ENCODE peak calls at places on chromosomes 13 and 19, in six cellular contexts. O is left ventricle myocardium inferior, N is AG04450, L is tibial nerve, F is upper lobe of right lung, U is left lung. D is an unnamed sample. For H3K9me3, the result is how much of the 10 kb centered on the place peaks cover.

GRCh38 chr19:16297575-16298178 is 26.9 kb upstream of the KLF2 start:
- DNase-seq in O (no peak), N (no peak), L (no peak), F (no peak), U (no peak), D (no peak)

GRCh38 chr19:49400034-49400433 is 12.0 kb downstream of the KASH5 start:
- DNase-seq in O (no peak), N (no peak), L (no peak), F (no peak), U (no peak), D (no peak)

GRCh38 chr19:42497492-42498226 is 30.6 kb downstream of the CEACAM1 start:
- DNase-seq in O (no peak), N (no peak), L (no peak), F (no peak), U (no peak), D (no peak)

GRCh38 chr13:50400930-50401553 is 385.8 kb downstream of the KCNRG start:
- DNase-seq in O (no peak), N (peak), L (no peak), F (no peak), U (no peak), D (no peak)

GRCh38 chr19:50231821-50232220 is 28.4 kb downstream of the MYH14 start:
- DNase-seq in O (no peak), N (no peak), L (no peak), F (no peak), U (no peak), D (no peak)

GRCh38 chr13:110546933-110547332 is 14.6 kb downstream of the RAB20 start:
- DNase-seq in O (peak), N (peak), L (peak), F (peak), U (peak), D (no peak)

GRCh38 chr13:51202477-51203046 is 19.6 kb upstream of the FAM124A start:
- DNase-seq in O (no peak), N (no peak), L (no peak), F (no peak), U (no peak), D (no peak)

GRCh38 chr13:94716016-94716415 is 3.7 kb upstream of the SOX21 start:
- DNase-seq in O (no peak), N (no peak), L (no peak), F (no peak), U (no peak), D (no peak)

GRCh38 chr13:99421271-99421670 is 80.0 kb upstream of the TM9SF2 start:
- DNase-seq in O (no peak), N (no peak), L (no peak), F (peak), U (peak), D (no peak)

GRCh38 chr19:15702590-15702930 is 25.3 kb upstream of the OR10H2 start:
- DNase-seq in O (peak), N (no peak), L (peak), F (peak), U (no peak), D (no peak)

GRCh38 chr19:33802801-33803200 is 6.1 kb downstream of the KCTD15 start:
- DNase-seq in O (no peak), N (no peak), L (no peak), F (no peak), U (no peak), D (no peak)

GRCh38 chr19:33804021-33804799 is 7.5 kb downstream of the KCTD15 start:
- DNase-seq in O (peak), N (no peak), L (peak), F (no peak), U (no peak), D (no peak)

GRCh38 chr19:10683064-10683426 is 18.2 kb upstream of the QTRT1 start:
- DNase-seq in O (no peak), N (no peak), L (no peak), F (no peak), U (peak), D (no peak)

GRCh38 chr13:21625366-21625765 is 21.4 kb upstream of the MICU2 start:
- DNase-seq in O (no peak), N (no peak), L (no peak), F (no peak), U (no peak), D (no peak)

GRCh38 chr13:95301135-95301946 is at the start of gene ABCC4:
- DNase-seq in O (peak), N (peak), L (peak), F (peak), U (peak), D (peak)

GRCh38 chr19:18321729-18322091 is 1.2 kb downstream of the LSM4 start:
- DNase-seq in O (no peak), N (no peak), L (no peak), F (no peak), U (no peak), D (no peak)

GRCh38 chr13:110538632-110539031 is 22.9 kb downstream of the RAB20 start:
- DNase-seq in O (peak), N (no peak), L (peak), F (no peak), U (no peak), D (no peak)

GRCh38 chr19:11580665-11581418 is 3.4 kb upstream of the ACP5 start:
- DNase-seq in O (no peak), N (no peak), L (no peak), F (no peak), U (no peak), D (no peak)

GRCh38 chr13:99208185-99208584 is 7.5 kb downstream of the UBAC2 start:
- DNase-seq in O (no peak), N (no peak), L (no peak), F (no peak), U (no peak), D (no peak)

GRCh38 chr19:14494910-14495677 is 833 bp downstream of the GIPC1 start:
- DNase-seq in O (no peak), N (no peak), L (no peak), F (no peak), U (no peak), D (no peak)

GRCh38 chr13:102724923-102725322 is 30.1 kb upstream of the METTL21C start:
- DNase-seq in O (no peak), N (no peak), L (no peak), F (no peak), U (no peak), D (no peak)

GRCh38 chr13:35720690-35721554 is 244.4 kb upstream of the MAB21L1 start:
- DNase-seq in O (no peak), N (no peak), L (peak), F (no peak), U (no peak), D (no peak)

GRCh38 chr13:22336460-22336859 is 665.6 kb downstream of the FGF9 start:
- DNase-seq in O (no peak), N (no peak), L (no peak), F (no peak), U (no peak), D (no peak)

GRCh38 chr19:3178377-3178972 is at the start of gene S1PR4:
- DNase-seq in O (no peak), N (no peak), L (no peak), F (peak), U (peak), D (peak)

GRCh38 chr13:39410089-39410901 is 192.7 kb downstream of the LHFPL6 start:
- DNase-seq in O (no peak), N (no peak), L (no peak), F (no peak), U (no peak), D (no peak)

GRCh38 chr13:34006011-34006410 is 188.1 kb downstream of the RFC3 start:
- DNase-seq in O (no peak), N (no peak), L (no peak), F (no peak), U (no peak), D (no peak)

GRCh38 chr13:80177327-80177726 is 163.6 kb downstream of the SPRY2 start:
- DNase-seq in O (no peak), N (no peak), L (no peak), F (no peak), U (no peak), D (no peak)

GRCh38 chr13:91270031-91270430 is 77.5 kb upstream of the MIR17HG start:
- DNase-seq in O (no peak), N (no peak), L (no peak), F (no peak), U (no peak), D (no peak)

GRCh38 chr13:20231839-20232555 is at the start of gene GJB6:
- DNase-seq in O (no peak), N (no peak), L (no peak), F (no peak), U (peak), D (no peak)

GRCh38 chr19:33767898-33768413 is 28.7 kb upstream of the KCTD15 start:
- DNase-seq in O (no peak), N (no peak), L (no peak), F (no peak), U (no peak), D (no peak)

DNA sequence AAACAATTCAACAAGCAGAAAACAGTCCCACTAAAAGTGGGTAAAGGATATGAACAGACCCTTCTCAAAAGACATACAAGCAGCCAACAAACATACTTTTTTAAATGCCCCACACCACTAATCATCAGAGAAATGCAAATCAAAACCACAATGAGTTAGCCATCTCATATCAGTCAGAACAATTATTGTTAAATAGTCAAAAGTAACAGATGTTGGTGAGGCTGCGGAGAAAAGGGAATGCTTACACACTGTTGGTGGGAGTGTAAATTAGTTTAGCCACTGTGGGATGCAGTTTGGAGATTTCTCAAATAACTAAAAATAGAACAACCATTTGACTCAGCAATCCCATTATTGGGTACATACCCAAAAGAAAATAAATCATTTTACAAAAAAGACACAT is 8.7 kb downstream of the ZNF529 start:
- DNase-seq in O (no peak), N (no peak), L (no peak), F (no peak), U (no peak), D (no peak)
- H3K9me3 ChIP-seq in O (half or more), N (half or more), L (half or more), F (half or more), U (under half), D (under half)

DNA sequence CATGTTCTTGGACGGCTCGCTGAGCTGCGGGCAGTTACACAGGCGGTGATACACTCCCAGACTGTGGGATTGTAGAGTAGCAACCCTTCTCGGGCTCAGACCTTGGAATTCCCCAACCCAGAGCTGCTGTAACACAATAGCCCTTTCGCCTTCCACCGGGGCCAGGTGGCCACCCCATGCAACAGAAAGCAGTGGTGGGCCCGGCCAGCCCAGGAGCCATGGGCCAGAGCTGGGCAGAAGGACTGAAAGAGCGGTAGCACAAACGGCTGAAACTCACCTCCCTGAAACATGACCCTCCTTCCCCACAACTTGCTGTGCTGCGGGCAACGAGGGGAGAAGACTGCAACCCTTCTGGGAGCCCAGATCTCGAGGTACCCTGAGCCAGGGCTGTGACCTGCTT is 429.0 kb downstream of the SLITRK1 start:
- DNase-seq in O (no peak), N (no peak), L (no peak), F (no peak), U (peak), D (no peak)
- H3K9me3 ChIP-seq in O (under half), N (under half), L (under half), F (under half), U (under half), D (under half)

DNA sequence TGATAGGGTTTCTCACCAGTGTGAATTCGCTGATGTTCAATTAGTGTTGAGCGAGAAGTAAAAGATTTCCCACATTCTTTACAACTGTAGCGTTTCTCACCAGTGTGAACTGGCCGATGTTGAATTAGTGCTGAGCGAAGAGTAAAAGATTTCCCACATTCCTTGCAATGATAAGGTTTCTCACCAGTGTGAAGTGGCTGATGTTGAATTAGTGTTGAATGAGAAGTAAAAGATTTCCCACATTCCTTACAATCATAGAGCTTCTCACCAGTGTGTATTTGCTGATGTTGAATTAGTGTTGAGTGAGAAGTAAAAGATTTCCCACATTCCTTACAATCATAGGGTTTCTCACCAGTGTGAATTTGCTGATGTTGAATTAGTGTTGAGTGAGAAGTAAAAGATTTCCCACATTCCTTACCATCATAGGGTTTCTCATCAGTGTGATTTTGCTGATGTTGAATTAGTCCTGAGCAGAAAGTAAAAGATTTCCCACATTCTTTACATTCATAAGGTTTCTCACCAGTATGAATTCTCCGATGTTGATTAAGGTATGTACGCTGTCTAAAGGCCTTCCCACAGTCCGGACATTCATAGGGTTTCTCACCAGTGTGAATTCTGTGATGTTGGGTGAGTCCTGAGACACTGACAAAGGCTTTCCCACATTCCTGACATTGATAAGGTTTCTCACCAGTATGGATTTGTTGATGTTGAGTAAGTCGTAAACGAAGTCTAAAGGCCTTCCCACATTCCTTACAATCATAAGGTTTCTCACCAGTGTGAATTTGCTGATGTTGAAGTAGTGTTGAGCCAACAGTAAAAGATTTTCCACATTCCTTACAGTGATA is 24.0 kb downstream of the ZNF850 start:
- DNase-seq in O (no peak), N (no peak), L (no peak), F (no peak), U (no peak), D (no peak)
- H3K9me3 ChIP-seq in O (half or more), N (half or more), L (half or more), F (half or more), U (under half), D (half or more)

GRCh38 chr19:36508325-36508724 is 19.0 kb upstream of the ZNF566 start:
- DNase-seq in O (no peak), N (no peak), L (no peak), F (no peak), U (no peak), D (no peak)
- H3K9me3 ChIP-seq in O (half or more), N (half or more), L (half or more), F (half or more), U (under half), D (under half)

GRCh38 chr13:111924676-111925075 is 142.3 kb upstream of the SOX1 start:
- DNase-seq in O (no peak), N (no peak), L (no peak), F (no peak), U (no peak), D (no peak)
- H3K9me3 ChIP-seq in O (under half), N (half or more), L (under half), F (under half), U (under half), D (under half)

GRCh38 chr19:51993422-51993821 is 6.8 kb upstream of the ZNF350 start:
- DNase-seq in O (no peak), N (no peak), L (no peak), F (no peak), U (no peak), D (no peak)
- H3K9me3 ChIP-seq in O (half or more), N (under half), L (half or more), F (half or more), U (under half), D (half or more)

DNA sequence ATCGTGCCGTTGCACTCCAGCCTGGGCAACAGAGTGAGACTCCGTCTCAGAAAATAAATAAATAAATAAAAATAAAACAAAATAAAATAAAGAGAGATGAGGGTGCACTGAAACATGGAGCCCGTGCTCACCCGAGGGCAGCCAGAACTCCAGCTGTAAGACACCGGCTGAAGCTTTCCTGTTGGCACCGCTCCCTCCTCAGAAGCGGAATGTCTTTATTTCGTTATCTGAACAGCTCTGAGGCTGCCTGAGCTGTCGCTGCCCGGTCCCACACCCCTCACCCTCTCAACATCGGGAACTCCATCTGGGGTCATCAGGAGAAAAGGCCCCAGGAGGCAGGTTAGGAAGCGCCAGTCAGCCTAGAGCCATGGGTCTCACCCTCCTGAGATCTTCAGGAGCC is 24.4 kb downstream of the ZNF787 start:
- DNase-seq in O (no peak), N (no peak), L (no peak), F (no peak), U (no peak), D (no peak)
- H3K9me3 ChIP-seq in O (under half), N (under half), L (under half), F (under half), U (under half), D (under half)

GRCh38 chr13:73765651-73766384 is 368.4 kb downstream of the KLF12 start:
- DNase-seq in O (peak), N (no peak), L (peak), F (peak), U (peak), D (peak)

GRCh38 chr13:73767747-73768315 is 366.4 kb downstream of the KLF12 start:
- DNase-seq in O (no peak), N (no peak), L (no peak), F (no peak), U (no peak), D (no peak)

GRCh38 chr13:73772449-73773186 is 361.6 kb downstream of the KLF12 start:
- DNase-seq in O (no peak), N (no peak), L (no peak), F (no peak), U (no peak), D (no peak)

DNA sequence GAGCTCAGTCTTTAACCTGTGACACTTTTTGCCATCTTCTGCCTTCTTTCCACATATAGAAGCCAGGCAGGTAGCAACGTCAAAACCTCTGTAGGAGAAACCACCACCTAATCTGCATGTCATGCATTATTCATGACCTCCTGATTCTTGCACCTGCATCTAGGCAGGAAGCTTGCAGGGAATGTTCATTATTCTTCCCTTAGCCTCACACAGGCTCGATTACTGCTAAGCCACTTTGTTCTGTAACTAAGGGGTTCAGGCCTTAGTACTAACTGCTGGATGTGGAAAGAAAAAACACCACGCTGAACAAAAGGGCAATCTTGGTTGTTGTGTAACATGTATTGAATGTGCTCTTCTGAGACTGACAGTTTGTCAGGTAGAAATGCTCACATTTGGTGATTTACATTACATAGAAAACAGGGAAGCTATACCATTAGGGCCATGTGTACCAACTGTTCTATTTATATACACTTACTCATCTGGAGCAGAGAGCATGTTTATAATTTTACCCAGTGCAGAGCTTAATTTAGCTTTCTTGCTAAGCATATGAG is 366.9 kb downstream of the KLF12 start:
- DNase-seq in O (no peak), N (no peak), L (no peak), F (no peak), U (no peak), D (no peak)
- H3K9me3 ChIP-seq in O (under half), N (under half), L (under half), F (under half), U (under half), D (under half)